ENCODE peak calls at places on chromosome 15, in four cellular contexts. T, S, C and F are unnamed samples.

GRCh38 chr15:59371458-59372351 is 966 bp downstream of the MYO1E start:
- DNase-seq in T (no peak), S (no peak), C (no peak), F (no peak)

GRCh38 chr15:95298729-95299128 is 1031.8 kb upstream of the NR2F2 start:
- DNase-seq in T (no peak), S (no peak), C (no peak), F (no peak)

GRCh38 chr15:43920815-43921214 is 94.0 kb downstream of the WDR76 start:
- DNase-seq in T (no peak), S (no peak), C (no peak), F (no peak)

GRCh38 chr15:96047255-96047931 is 283.1 kb upstream of the NR2F2 start:
- DNase-seq in T (no peak), S (no peak), C (no peak), F (no peak)

GRCh38 chr15:44584162-44584749 is 47.3 kb downstream of the EIF3J start:
- DNase-seq in T (no peak), S (peak), C (no peak), F (peak)

GRCh38 chr15:34853001-34853758 is 57.8 kb upstream of the ACTC1 start:
- DNase-seq in T (no peak), S (no peak), C (no peak), F (no peak)

GRCh38 chr15:44144992-44145391 is 50.1 kb downstream of the FRMD5 start:
- DNase-seq in T (no peak), S (no peak), C (no peak), F (no peak)

GRCh38 chr15:64877435-64877834 is 34.3 kb upstream of the ANKDD1A start:
- DNase-seq in T (no peak), S (no peak), C (no peak), F (no peak)

GRCh38 chr15:22265056-22265945 is 185.0 kb downstream of the OR4M2 start:
- DNase-seq in T (no peak), S (no peak), C (no peak), F (no peak)

GRCh38 chr15:65525622-65526021 is 4.6 kb upstream of the HACD3 start:
- DNase-seq in T (no peak), S (no peak), C (no peak), F (no peak)

GRCh38 chr15:101244039-101244781 is 7.6 kb downstream of the CHSY1 start:
- DNase-seq in T (no peak), S (no peak), C (no peak), F (no peak)

GRCh38 chr15:53808058-53808703 is 48.7 kb upstream of the WDR72 start:
- DNase-seq in T (no peak), S (no peak), C (peak), F (no peak)

GRCh38 chr15:93152951-93153350 is 63.9 kb upstream of the RGMA start:
- DNase-seq in T (no peak), S (no peak), C (no peak), F (no peak)

GRCh38 chr15:85627245-85627935 is 167.3 kb downstream of the KLHL25 start:
- DNase-seq in T (no peak), S (no peak), C (no peak), F (no peak)

GRCh38 chr15:83435782-83436181 is 11.4 kb upstream of the SH3GL3 start:
- DNase-seq in T (no peak), S (no peak), C (no peak), F (no peak)

GRCh38 chr15:40762919-40763800 is 708 bp upstream of the GCHFR start:
- DNase-seq in T (no peak), S (no peak), C (peak), F (peak)

GRCh38 chr15:63233667-63234419 is 43.6 kb upstream of the APH1B start:
- DNase-seq in T (no peak), S (no peak), C (no peak), F (no peak)

GRCh38 chr15:62799037-62799436 is 243.5 kb upstream of the TPM1 start:
- DNase-seq in T (no peak), S (no peak), C (no peak), F (no peak)

GRCh38 chr15:45399381-45400212 is 21.3 kb upstream of the GATM start:
- DNase-seq in T (no peak), S (peak), C (no peak), F (no peak)

GRCh38 chr15:99102332-99103235 is 2.3 kb upstream of the SYNM start:
- DNase-seq in T (no peak), S (no peak), C (no peak), F (no peak)

GRCh38 chr15:50182233-50183013 is 427 bp downstream of the SLC27A2 start:
- DNase-seq in T (no peak), S (peak), C (peak), F (peak)

GRCh38 chr15:80233511-80234080 is 18.4 kb downstream of the CTXND1 start:
- DNase-seq in T (no peak), S (no peak), C (no peak), F (no peak)

DNA sequence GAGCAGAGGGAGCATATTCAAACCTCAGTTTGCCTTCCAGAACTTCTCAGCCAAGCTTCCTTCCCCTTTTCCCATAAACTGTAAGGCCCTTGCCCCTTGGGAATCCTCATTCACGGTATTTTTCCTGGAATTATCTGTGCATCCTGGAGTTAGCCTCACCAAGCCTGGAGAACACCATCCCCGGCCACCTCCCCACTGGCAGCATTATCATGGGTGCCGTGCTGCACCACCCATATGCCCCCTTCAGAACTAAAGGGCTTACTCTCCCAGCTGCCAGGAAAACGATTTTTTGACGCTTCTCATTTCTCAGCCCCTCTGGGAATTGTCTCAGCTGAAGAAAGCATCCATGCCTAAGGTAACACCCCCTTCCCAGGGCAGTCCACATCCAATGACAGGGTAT is 20.9 kb upstream of the TBC1D21 start:
- DNase-seq in T (no peak), S (no peak), C (no peak), F (no peak)
- TF ChIP-seq EGR1 in T (no peak), S (no peak), C (no peak), F (no peak)

GRCh38 chr15:46442196-46442595 is 807.4 kb downstream of the SQOR start:
- DNase-seq in T (no peak), S (no peak), C (no peak), F (no peak)
- TF ChIP-seq EGR1 in T (no peak), S (no peak), C (no peak), F (no peak)

GRCh38 chr15:66894986-66895780 is 170.2 kb upstream of the SMAD3 start:
- DNase-seq in T (no peak), S (no peak), C (no peak), F (peak)
- TF ChIP-seq EGR1 in T (no peak), S (no peak), C (no peak), F (no peak)

DNA sequence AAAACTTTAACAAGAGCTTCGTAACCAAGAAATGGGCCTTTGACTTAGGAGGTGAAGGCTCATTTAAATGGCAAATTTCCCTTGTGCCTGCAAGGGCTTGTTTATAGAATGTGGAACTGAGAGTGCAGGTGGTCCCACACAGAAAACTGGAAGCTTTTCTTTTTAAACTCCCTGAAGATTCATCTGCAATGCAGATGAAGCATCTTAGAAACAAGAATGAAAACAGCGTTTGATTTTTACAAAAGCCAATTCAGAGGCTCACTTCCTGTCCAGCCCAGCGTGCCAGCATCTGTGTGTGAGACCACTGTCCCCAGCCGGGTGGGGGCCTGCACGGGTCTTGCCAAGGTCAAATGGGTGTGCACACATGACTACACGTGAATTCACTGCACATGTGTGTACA is 94.7 kb downstream of the LINGO1 start:
- DNase-seq in T (peak), S (no peak), C (no peak), F (no peak)
- TF ChIP-seq EGR1 in T (no peak), S (no peak), C (no peak), F (no peak)

DNA sequence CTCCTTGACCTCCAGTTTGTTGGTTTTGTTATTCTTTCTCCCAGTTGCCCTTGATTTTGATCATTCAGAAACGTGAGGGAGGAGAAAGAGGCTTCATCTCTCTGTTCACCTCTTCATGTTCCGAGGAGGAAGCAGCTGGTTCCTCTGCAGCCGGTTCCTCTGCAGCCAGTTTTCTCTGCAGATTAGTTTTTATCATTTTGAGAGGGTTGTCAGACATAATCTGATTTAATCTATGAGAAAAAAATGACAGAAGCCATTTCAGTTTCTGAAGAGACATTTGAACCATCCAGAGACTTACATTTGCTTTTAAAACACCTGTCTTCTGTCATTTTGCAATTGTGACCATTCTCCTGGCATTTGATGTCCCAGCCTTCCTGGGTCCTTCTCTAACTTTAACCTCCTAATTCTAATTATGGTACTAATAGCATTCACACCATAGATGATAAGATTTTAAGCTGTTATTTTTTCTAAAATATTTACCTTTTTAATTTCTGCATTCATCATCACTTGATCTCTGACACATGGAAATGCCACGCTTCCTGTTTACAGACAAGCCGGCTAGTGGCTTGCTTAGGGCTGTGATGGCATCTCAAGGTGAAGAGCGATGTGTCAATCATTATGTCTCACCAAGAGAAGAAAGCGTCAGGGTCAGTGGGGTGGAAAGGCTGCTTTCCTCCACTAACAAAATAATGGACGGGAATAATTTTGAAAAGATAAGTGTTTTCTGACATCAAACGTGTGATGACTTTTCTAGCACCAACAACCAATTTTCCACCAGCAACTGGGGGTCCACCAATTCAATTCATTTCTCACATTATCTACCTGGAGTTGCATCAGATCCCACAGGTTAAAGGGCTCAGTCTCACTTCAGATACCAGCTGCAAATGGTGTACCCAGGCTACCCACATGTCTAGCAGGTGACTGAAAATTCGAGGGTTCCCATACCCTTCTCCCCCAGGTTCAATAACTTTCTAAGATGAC is 76.4 kb downstream of the CHRNA7 start:
- DNase-seq in T (no peak), S (no peak), C (no peak), F (no peak)
- TF ChIP-seq EGR1 in T (no peak), S (no peak), C (no peak), F (no peak)

GRCh38 chr15:60618206-60618605 is 139.3 kb upstream of the ICE2 start:
- DNase-seq in T (no peak), S (no peak), C (no peak), F (no peak)

GRCh38 chr15:60616628-60617027 is 137.7 kb upstream of the ICE2 start:
- DNase-seq in T (no peak), S (no peak), C (no peak), F (no peak)

GRCh38 chr15:60616147-60616546 is 137.2 kb upstream of the ICE2 start:
- DNase-seq in T (no peak), S (no peak), C (no peak), F (no peak)

GRCh38 chr15:60619131-60619530 is 140.2 kb upstream of the ICE2 start:
- DNase-seq in T (no peak), S (no peak), C (no peak), F (no peak)

GRCh38 chr15:60620707-60621106 is 141.8 kb upstream of the ICE2 start:
- DNase-seq in T (no peak), S (no peak), C (no peak), F (no peak)
- TF ChIP-seq EGR1 in T (no peak), S (no peak), C (no peak), F (no peak)

DNA sequence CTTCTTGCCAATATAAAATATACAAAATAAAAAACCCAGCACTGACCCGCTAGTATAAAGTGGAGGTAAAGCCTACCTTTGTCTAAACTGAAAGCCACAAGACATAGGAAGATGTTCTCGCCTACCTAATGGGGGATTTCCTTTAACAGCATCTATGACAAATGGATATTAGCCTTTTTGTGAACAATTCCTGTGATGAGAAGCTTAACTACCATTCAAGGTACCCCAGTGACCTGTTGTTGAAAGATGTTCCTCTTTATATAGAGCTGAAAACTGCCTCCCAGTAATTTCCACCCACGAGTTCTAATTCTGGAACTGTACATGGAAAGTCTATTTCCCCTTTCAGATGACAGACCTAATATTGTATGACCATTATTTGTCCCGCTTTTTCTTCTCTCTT is 109.8 kb upstream of the RASGRP1 start:
- DNase-seq in T (no peak), S (no peak), C (no peak), F (no peak)
- TF ChIP-seq EGR1 in T (no peak), S (no peak), C (no peak), F (no peak)

GRCh38 chr15:88431441-88431840 is 35.7 kb downstream of the MRPL46 start:
- DNase-seq in T (no peak), S (no peak), C (no peak), F (no peak)
- TF ChIP-seq EGR1 in T (no peak), S (no peak), C (no peak), F (no peak)

GRCh38 chr15:87686308-87686707 is 570.2 kb downstream of the NTRK3 start:
- DNase-seq in T (no peak), S (no peak), C (no peak), F (no peak)

GRCh38 chr15:87687176-87687890 is 569.2 kb downstream of the NTRK3 start:
- DNase-seq in T (no peak), S (no peak), C (no peak), F (no peak)

GRCh38 chr15:87689716-87690115 is 566.8 kb downstream of the NTRK3 start:
- DNase-seq in T (no peak), S (no peak), C (no peak), F (no peak)
- TF ChIP-seq EGR1 in T (no peak), S (no peak), C (no peak), F (no peak)

GRCh38 chr15:89136818-89137772 is 48.8 kb downstream of the ABHD2 start:
- DNase-seq in T (no peak), S (no peak), C (no peak), F (no peak)
- TF ChIP-seq EGR1 in T (no peak), S (no peak), C (no peak), F (no peak)